ENCODE peak calls at places on chromosomes 11 and 22, in eight cellular contexts. A is spleen, T is retinal pigment epithelial cell, Y is fibroblast of pulmonary artery, J is PC-3, D is astrocyte of the cerebellum, S is IMR-90, Z is SK-N-SH. U is an unnamed sample.

GRCh38 chr22:30573594-30574094 is 821 bp downstream of the GAL3ST1 start:
- DNase-seq in J (peak), D (no peak), A (no peak), Y (no peak), T (no peak), Z (no peak), S (no peak), U (no peak)

GRCh38 chr22:21688341-21688705 is 22.5 kb downstream of the PPIL2 start:
- DNase-seq in A (no peak), T (no peak), J (no peak), Z (no peak), Y (no peak), D (no peak), S (no peak), U (no peak)

GRCh38 chr22:48089601-48090331 is 1327.3 kb downstream of the TBC1D22A start:
- DNase-seq in J (peak), Z (no peak), Y (peak), D (no peak), A (peak), T (no peak), S (no peak), U (no peak)

GRCh38 chr11:102560555-102561011 is 30.0 kb upstream of the MMP7 start:
- DNase-seq in S (peak), D (peak), T (peak), A (no peak), J (peak), Z (no peak), Y (peak), U (peak)

GRCh38 chr22:19035474-19036228 is 86.6 kb downstream of the DGCR2 start:
- DNase-seq in Y (no peak), D (no peak), A (no peak), S (no peak), T (no peak), Z (no peak), J (no peak), U (no peak)

GRCh38 chr11:34345012-34345804 is 12.6 kb downstream of the ABTB2 start:
- DNase-seq in D (peak), Y (peak), T (no peak), A (no peak), S (peak), Z (no peak), J (peak), U (no peak)

GRCh38 chr11:126583594-126583993 is 228.1 kb downstream of the ST3GAL4 start:
- DNase-seq in Y (no peak), T (no peak), A (peak), S (no peak), J (no peak), Z (no peak), D (no peak), U (no peak)

GRCh38 chr11:65781962-65782815 is 1.4 kb upstream of the AP5B1 start:
- DNase-seq in D (no peak), Z (peak), A (peak), J (no peak), T (no peak), Y (no peak), S (no peak), U (no peak)

GRCh38 chr22:44807915-44808690 is 55.7 kb downstream of the ARHGAP8 start:
- DNase-seq in S (no peak), A (no peak), D (no peak), J (no peak), Z (peak), T (no peak), Y (no peak), U (no peak)

GRCh38 chr22:26890870-26891269 is 233.5 kb downstream of the MIAT start:
- DNase-seq in Y (no peak), A (no peak), S (no peak), Z (no peak), D (no peak), T (no peak), J (peak), U (no peak)

GRCh38 chr11:6542727-6543126 is 45.6 kb downstream of the DNHD1 start:
- DNase-seq in Z (no peak), Y (no peak), A (no peak), J (no peak), S (no peak), D (no peak), T (no peak), U (no peak)

GRCh38 chr22:44664149-44664548 is 37.9 kb upstream of the PRR5 start:
- DNase-seq in Y (peak), J (no peak), T (no peak), S (peak), A (peak), D (no peak), Z (peak), U (no peak)

GRCh38 chr11:110474578-110474977 is 44.8 kb downstream of the FDX1 start:
- DNase-seq in A (no peak), J (no peak), Y (no peak), D (no peak), Z (no peak), S (no peak), T (no peak), U (no peak)

GRCh38 chr11:235180-235997 is 753 bp downstream of the SIRT3 start:
- DNase-seq in D (no peak), Y (peak), Z (no peak), A (no peak), T (no peak), J (no peak), S (peak), U (no peak)

GRCh38 chr22:29073618-29074275 is 912 bp downstream of the KREMEN1 start:
- DNase-seq in T (no peak), Z (no peak), A (peak), D (no peak), S (no peak), Y (no peak), J (no peak), U (no peak)

GRCh38 chr11:2860636-2861035 is 24.9 kb downstream of the CDKN1C start:
- DNase-seq in J (peak), Z (no peak), D (no peak), A (no peak), Y (peak), S (peak), T (no peak), U (no peak)

GRCh38 chr22:48628891-48629559 is 1198.6 kb downstream of the BRD1 start:
- DNase-seq in Y (no peak), T (no peak), D (no peak), A (no peak), Z (no peak), S (no peak), J (no peak), U (no peak)

GRCh38 chr11:106344392-106344791 is 266.9 kb downstream of the AASDHPPT start:
- DNase-seq in D (peak), T (peak), Y (peak), J (no peak), S (peak), Z (no peak), A (no peak), U (peak)

GRCh38 chr11:72249961-72250360 is 6.0 kb upstream of the PHOX2A start:
- DNase-seq in A (no peak), D (no peak), S (no peak), J (no peak), T (no peak), Y (no peak), Z (no peak), U (no peak)

GRCh38 chr11:45354976-45355705 is 69.0 kb upstream of the SYT13 start:
- DNase-seq in S (peak), D (peak), Y (peak), J (no peak), T (peak), Z (peak), A (peak), U (no peak)

GRCh38 chr11:132082566-132082965 is 712.2 kb downstream of the NTM start:
- DNase-seq in J (no peak), T (no peak), D (no peak), A (no peak), Z (no peak), S (no peak), Y (no peak), U (no peak)

GRCh38 chr11:113876798-113877672 is 1.7 kb upstream of the USP28 start:
- DNase-seq in A (no peak), J (no peak), D (no peak), Z (no peak), Y (no peak), S (no peak), T (no peak), U (no peak)

GRCh38 chr11:72239849-72240460 is 4.0 kb downstream of the PHOX2A start:
- DNase-seq in A (peak), S (no peak), J (peak), T (no peak), Z (no peak), D (no peak), Y (peak), U (no peak)

GRCh38 chr11:69462106-69463045 is 19.1 kb upstream of the LINC01488 start:
- DNase-seq in S (no peak), Z (no peak), J (no peak), A (peak), D (no peak), T (no peak), Y (peak), U (no peak)

GRCh38 chr11:95241673-95242072 is 10.7 kb upstream of the SESN3 start:
- DNase-seq in D (no peak), Y (peak), S (no peak), T (no peak), A (no peak), Z (no peak), J (no peak), U (no peak)

GRCh38 chr22:42805016-42805997 is 51.8 kb downstream of the ARFGAP3 start:
- DNase-seq in D (no peak), Y (no peak), T (no peak), A (no peak), S (no peak), J (no peak), Z (peak), U (no peak)

GRCh38 chr11:106917973-106918372 is 100.3 kb downstream of the GUCY1A2 start:
- DNase-seq in T (no peak), Z (peak), S (peak), A (no peak), J (peak), Y (peak), D (no peak), U (no peak)

GRCh38 chr22:27029584-27030130 is 372.3 kb downstream of the MIAT start:
- DNase-seq in S (no peak), D (no peak), A (no peak), T (no peak), Y (no peak), Z (no peak), J (no peak), U (no peak)

DNA sequence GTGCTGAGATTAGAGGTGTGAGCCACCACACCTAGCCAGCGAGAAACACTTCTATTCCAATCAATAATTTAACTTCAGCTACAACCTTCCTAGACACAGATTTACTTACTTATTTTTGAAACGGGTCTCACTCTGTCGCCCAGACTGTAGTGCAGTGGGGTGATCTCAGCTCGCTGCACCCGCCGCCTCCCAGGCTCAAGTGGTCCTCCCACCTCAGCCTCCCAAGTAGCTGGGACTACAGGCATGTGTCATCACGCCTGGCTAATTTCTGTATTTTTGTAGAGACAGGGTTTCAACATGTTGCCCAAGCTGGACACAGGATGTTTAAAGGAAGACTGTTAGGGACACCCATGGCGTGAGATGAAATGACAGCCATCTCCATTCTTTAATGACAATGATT is 61.3 kb downstream of the MICAL3 start:
- DNase-seq in Y (no peak), D (no peak), J (no peak), Z (no peak), T (no peak), A (peak), S (no peak), U (no peak)
- H3K4me3 ChIP-seq in Y (no peak), D (no peak), J (no peak), Z (no peak), T (no peak), A (no peak), S (no peak), U (no peak)

GRCh38 chr11:117616979-117617378 is 180.0 kb downstream of the DSCAML1 start:
- DNase-seq in Z (no peak), D (no peak), S (no peak), T (no peak), Y (no peak), J (no peak), A (no peak), U (no peak)

GRCh38 chr11:117613521-117613920 is 183.5 kb downstream of the DSCAML1 start:
- DNase-seq in Y (no peak), D (no peak), Z (no peak), J (no peak), A (no peak), T (no peak), S (no peak), U (no peak)

GRCh38 chr11:117618273-117618672 is 178.7 kb downstream of the DSCAML1 start:
- DNase-seq in D (no peak), Y (no peak), S (no peak), J (no peak), A (no peak), Z (no peak), T (no peak), U (no peak)

GRCh38 chr11:117612111-117612510 is 184.9 kb downstream of the DSCAML1 start:
- DNase-seq in A (no peak), J (no peak), Z (no peak), Y (no peak), D (no peak), S (no peak), T (no peak), U (no peak)

GRCh38 chr11:117614695-117615094 is 182.3 kb downstream of the DSCAML1 start:
- DNase-seq in A (no peak), T (no peak), D (no peak), J (no peak), Y (no peak), Z (no peak), S (no peak), U (no peak)
- TF ChIP-seq CTCF in A (no peak), T (peak), D (peak), J (peak), Y (no peak), Z (no peak), S (no peak), U (no peak)

GRCh38 chr22:25447067-25447688 is 117.3 kb upstream of the GRK3 start:
- DNase-seq in D (no peak), J (no peak), T (no peak), Z (no peak), A (no peak), S (no peak), Y (no peak), U (no peak)

GRCh38 chr22:25451480-25452114 is 112.9 kb upstream of the GRK3 start:
- DNase-seq in Z (no peak), Y (peak), T (no peak), A (no peak), S (peak), J (no peak), D (no peak), U (no peak)

GRCh38 chr22:25449781-25450317 is 114.6 kb upstream of the GRK3 start:
- DNase-seq in Z (no peak), S (no peak), J (no peak), A (no peak), Y (no peak), D (no peak), T (no peak), U (no peak)

GRCh38 chr22:25448435-25449051 is 115.9 kb upstream of the GRK3 start:
- DNase-seq in T (no peak), J (peak), A (no peak), Z (peak), Y (peak), S (peak), D (no peak), U (no peak)

GRCh38 chr22:25447689-25448434 is 116.6 kb upstream of the GRK3 start:
- DNase-seq in Z (peak), A (peak), D (peak), Y (peak), J (peak), S (peak), T (peak), U (no peak)
- H3K4me3 ChIP-seq in Z (peak), A (peak), D (peak), Y (peak), J (peak), S (peak), T (peak), U (peak)

GRCh38 chr22:24707477-24707816 is 67.1 kb downstream of the PIWIL3 start:
- DNase-seq in S (no peak), A (no peak), D (no peak), T (no peak), Z (no peak), Y (no peak), J (no peak), U (no peak)
- TF ChIP-seq CTCF in S (no peak), A (no peak), D (no peak), T (peak), Z (no peak), Y (no peak), J (no peak), U (no peak)

DNA sequence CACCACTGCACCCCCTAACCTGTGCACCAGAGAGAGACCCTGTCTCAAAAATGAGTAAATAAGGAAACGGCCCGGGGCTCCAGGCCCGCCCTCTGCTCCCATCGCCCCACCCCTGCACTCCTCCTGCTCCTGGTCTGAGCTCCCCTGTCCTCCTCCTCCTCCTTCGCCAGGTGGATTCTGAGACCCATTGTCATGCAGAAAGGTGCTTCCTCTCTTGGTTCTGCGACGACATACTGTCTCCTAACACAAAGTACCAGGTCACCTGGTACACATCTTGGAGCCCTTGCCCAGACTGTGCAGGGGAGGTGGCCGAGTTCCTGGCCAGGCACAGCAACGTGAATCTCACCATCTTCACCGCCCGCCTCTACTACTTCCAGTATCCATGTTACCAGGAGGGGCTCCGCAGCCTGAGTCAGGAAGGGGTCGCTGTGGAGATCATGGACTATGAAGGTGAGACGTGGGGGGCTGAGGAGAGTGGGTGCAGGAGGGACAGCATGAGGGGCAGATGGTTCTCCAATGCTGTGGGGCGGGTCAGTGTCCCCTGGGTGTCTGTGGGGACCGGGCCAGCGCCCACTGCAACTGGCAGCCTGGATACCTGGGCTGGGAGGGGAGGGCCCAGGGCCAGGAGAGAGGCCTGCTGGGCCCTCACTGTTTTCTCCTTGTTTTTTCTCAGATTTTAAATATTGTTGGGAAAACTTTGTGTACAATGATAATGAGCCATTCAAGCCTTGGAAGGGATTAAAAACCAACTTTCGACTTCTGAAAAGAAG is 3.1 kb upstream of the APOBEC3D start:
- DNase-seq in T (no peak), Y (no peak), Z (no peak), J (no peak), S (no peak), D (no peak), A (no peak), U (no peak)
- H3K4me3 ChIP-seq in T (no peak), Y (no peak), Z (no peak), J (peak), S (no peak), D (no peak), A (no peak), U (no peak)

GRCh38 chr11:79439893-79440450 is 858 bp downstream of the TENM4 start:
- DNase-seq in T (no peak), J (no peak), Y (no peak), S (no peak), A (peak), D (no peak), Z (peak), U (no peak)

GRCh38 chr11:79440451-79441158 is at the start of gene TENM4:
- DNase-seq in S (peak), Y (peak), T (peak), Z (peak), D (peak), J (peak), A (peak), U (peak)

GRCh38 chr11:79439430-79439892 is 1.4 kb downstream of the TENM4 start:
- DNase-seq in D (no peak), A (no peak), Y (no peak), Z (peak), T (no peak), J (no peak), S (peak), U (no peak)

GRCh38 chr11:79438631-79439429 is 2.0 kb downstream of the TENM4 start:
- DNase-seq in S (peak), Y (no peak), A (no peak), D (no peak), Z (peak), T (no peak), J (no peak), U (no peak)

DNA sequence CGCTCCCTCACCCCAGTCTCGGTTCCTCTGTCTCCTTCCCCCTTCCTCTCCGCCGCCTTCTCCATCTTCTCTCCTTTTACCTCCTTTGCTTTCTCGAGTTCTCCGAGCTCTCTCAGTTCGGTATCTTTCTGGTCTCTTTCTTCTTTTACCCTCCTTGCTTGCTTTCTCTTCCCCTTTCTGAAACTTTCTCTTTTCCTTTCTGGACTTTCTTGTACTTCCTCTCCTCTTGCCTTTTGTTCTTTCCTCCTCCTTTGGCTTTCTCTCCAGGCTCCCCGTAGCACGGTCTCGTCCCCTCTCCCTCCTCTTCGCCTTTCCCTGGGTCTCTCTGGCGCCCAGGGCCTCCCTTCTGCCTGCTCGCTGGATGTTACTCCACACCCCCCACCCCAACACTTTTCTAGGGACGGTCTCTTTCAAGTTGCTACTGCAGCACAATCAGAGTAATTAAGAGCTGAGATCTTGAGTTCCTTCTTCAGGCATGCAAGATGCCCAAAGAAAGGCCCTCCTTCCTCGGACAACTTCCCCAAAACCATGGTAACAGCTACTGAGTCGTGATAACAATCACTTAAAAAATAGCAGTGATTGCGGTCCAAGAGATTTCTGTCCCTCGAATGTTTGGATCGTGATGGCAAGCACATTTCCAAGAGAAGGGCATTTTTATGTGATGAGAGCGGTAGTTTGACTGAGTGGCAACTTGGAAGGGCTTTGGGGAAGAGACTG is 487 bp upstream of the TENM4 start:
- DNase-seq in S (peak), A (no peak), T (no peak), Y (no peak), D (no peak), Z (no peak), J (no peak), U (no peak)
- TF ChIP-seq CTCF in S (no peak), A (no peak), T (no peak), Y (no peak), D (no peak), Z (no peak), J (no peak), U (no peak)